ENCODE peak calls at places on chromosomes 11 and 22, in nine cellular contexts. Z is A549, R is adrenal gland, E is heart left ventricle, K is Peyer's patch, P is body of pancreas, X is H1, S is IMR-90, Q is stomach. D is an unnamed sample.
A peak's percentile ranks its signal among the peaks of the same experiment; 100 is the strongest.

GRCh38 chr11:134034496-134035381 is 34.1 kb upstream of the JAM3 start:
- DNase-seq in R (peak; percentile 75), K (no peak), Q (peak; percentile 84), P (peak; percentile 95), X (no peak), E (peak; percentile 67), Z (no peak), S (no peak), D (no peak)

GRCh38 chr11:9802291-9802861 is 138.5 kb downstream of the SWAP70 start:
- DNase-seq in K (no peak), P (no peak), E (no peak), Q (no peak), S (peak; percentile 91), R (no peak), X (no peak), Z (no peak), D (no peak)

GRCh38 chr11:129440028-129440630 is 64.5 kb downstream of the BARX2 start:
- DNase-seq in K (no peak), X (peak; percentile 39), E (no peak), Z (peak; percentile 17), Q (no peak), S (no peak), P (peak; percentile 76), R (no peak), D (no peak)

GRCh38 chr22:25534724-25535123 is 29.8 kb upstream of the GRK3 start:
- DNase-seq in Z (no peak), X (no peak), K (no peak), P (no peak), R (no peak), S (no peak), E (no peak), Q (no peak), D (no peak)

GRCh38 chr11:27532652-27533325 is 26.2 kb upstream of the LIN7C start:
- DNase-seq in X (no peak), E (no peak), Q (no peak), P (no peak), Z (no peak), K (no peak), R (no peak), S (peak; percentile 9), D (no peak)

GRCh38 chr22:42645938-42646568 is 3.1 kb downstream of the CYB5R3 start:
- DNase-seq in S (no peak), Z (no peak), K (peak; percentile 65), E (no peak), X (no peak), Q (peak; percentile 70), R (peak; percentile 37), P (peak; percentile 54), D (no peak)

GRCh38 chr22:41563051-41563711 is 2.4 kb downstream of the CSDC2 start:
- DNase-seq in P (peak; percentile 47), Q (no peak), R (peak; percentile 84), E (peak; percentile 65), Z (peak; percentile 53), K (no peak), S (peak; percentile 85), X (no peak), D (no peak)

GRCh38 chr11:88849368-88849767 is 216.4 kb downstream of the GRM5 start:
- DNase-seq in X (no peak), R (no peak), S (peak; percentile 68), Z (no peak), Q (no peak), P (no peak), K (no peak), E (no peak), D (no peak)

GRCh38 chr11:96197221-96197620 is 145.8 kb downstream of the MAML2 start:
- DNase-seq in X (no peak), K (no peak), Q (no peak), S (no peak), E (no peak), P (no peak), Z (no peak), R (no peak), D (no peak)

GRCh38 chr11:72741429-72741833 is 10.8 kb downstream of the ARAP1 start:
- DNase-seq in E (peak; percentile 65), R (no peak), X (no peak), Z (no peak), Q (no peak), P (no peak), K (peak; percentile 69), S (no peak), D (no peak)

GRCh38 chr22:17797721-17798559 is 23.7 kb upstream of the BID start:
- DNase-seq in Q (no peak), X (no peak), K (no peak), Z (no peak), S (no peak), P (no peak), E (no peak), R (no peak), D (no peak)

GRCh38 chr11:19919050-19919561 is 206.5 kb downstream of the NAV2 start:
- DNase-seq in R (peak; percentile 31), P (peak; percentile 89), X (no peak), Z (peak; percentile 82), Q (peak; percentile 65), K (no peak), S (peak; percentile 98), E (peak; percentile 61), D (no peak)

GRCh38 chr22:46023558-46023981 is 46.6 kb upstream of the WNT7B start:
- DNase-seq in Z (no peak), X (no peak), S (peak; percentile 92), P (peak; percentile 9), K (peak; percentile 43), Q (no peak), E (peak; percentile 20), R (no peak), D (peak; percentile 71)

GRCh38 chr22:20957691-20958440 is 9.2 kb upstream of the AIFM3 start:
- DNase-seq in P (peak; percentile 51), Q (peak; percentile 33), X (no peak), R (no peak), K (peak; percentile 73), E (peak; percentile 52), Z (peak; percentile 80), S (no peak), D (peak; percentile 67)

GRCh38 chr11:113393501-113393985 is 6.0 kb downstream of the ANKK1 start:
- DNase-seq in P (no peak), X (no peak), K (no peak), Z (no peak), E (no peak), R (no peak), S (no peak), Q (no peak), D (no peak)

GRCh38 chr11:11584446-11584810 is 37.4 kb downstream of the GALNT18 start:
- DNase-seq in Q (no peak), K (no peak), X (no peak), S (peak; percentile 97), Z (peak; percentile 80), P (no peak), E (no peak), R (no peak), D (no peak)

GRCh38 chr11:83549984-83550667 is 264.0 kb upstream of the CCDC90B start:
- DNase-seq in K (no peak), Q (no peak), S (no peak), P (no peak), E (no peak), X (no peak), R (no peak), Z (no peak), D (no peak)

GRCh38 chr11:58832246-58832645 is 12.3 kb downstream of the GLYATL2 start:
- DNase-seq in P (no peak), E (no peak), X (no peak), Q (no peak), Z (no peak), S (no peak), R (no peak), K (no peak), D (no peak)

GRCh38 chr11:58830693-58831301 is 13.7 kb downstream of the GLYATL2 start:
- DNase-seq in S (no peak), X (no peak), R (no peak), K (no peak), E (no peak), Q (no peak), Z (no peak), P (no peak), D (no peak)

DNA sequence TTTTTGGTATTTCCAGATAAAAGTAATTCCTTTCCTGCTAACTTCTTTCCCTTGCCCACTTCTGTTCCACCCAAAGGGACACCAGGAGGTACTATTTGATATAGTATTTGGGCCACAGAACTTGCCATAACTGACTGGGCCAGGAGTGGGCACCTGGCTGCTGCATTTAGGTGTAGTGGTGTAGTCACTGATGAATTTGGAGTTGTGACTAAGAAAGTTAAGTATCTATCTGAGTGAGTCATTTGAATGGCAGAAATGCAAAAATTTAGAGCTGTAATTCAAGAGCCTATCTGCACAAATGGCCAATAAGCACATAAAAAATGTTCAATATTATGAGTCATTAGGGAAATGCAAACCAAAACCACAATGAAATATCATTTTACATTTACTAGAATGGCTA is 14.8 kb downstream of the GLYATL2 start:
- DNase-seq in Z (no peak), S (peak; percentile 78), Q (no peak), K (no peak), P (no peak), E (no peak), X (no peak), R (no peak), D (no peak)
- TF ChIP-seq CTCF in Z (no peak), S (no peak), Q (no peak), K (no peak), P (no peak), E (no peak), X (no peak), R (no peak), D (no peak)

GRCh38 chr11:1562469-1563148 is 9.5 kb downstream of the DUSP8 start:
- DNase-seq in R (no peak), S (no peak), Q (no peak), X (no peak), Z (no peak), P (no peak), K (no peak), E (no peak), D (no peak)
- TF ChIP-seq POLR2A in R (no peak), S (no peak), Q (no peak), X (no peak), Z (no peak), P (no peak), K (no peak), E (no peak), D (no peak)

GRCh38 chr11:8263109-8263768 is 439 bp downstream of the LMO1 start:
- DNase-seq in E (no peak), K (peak; percentile 30), X (no peak), Z (no peak), S (no peak), P (peak; percentile 13), Q (no peak), R (no peak), D (peak; percentile 58)
- TF ChIP-seq CTCF in E (no peak), K (no peak), X (no peak), Z (no peak), S (no peak), P (no peak), Q (no peak), R (no peak), D (no peak)

DNA sequence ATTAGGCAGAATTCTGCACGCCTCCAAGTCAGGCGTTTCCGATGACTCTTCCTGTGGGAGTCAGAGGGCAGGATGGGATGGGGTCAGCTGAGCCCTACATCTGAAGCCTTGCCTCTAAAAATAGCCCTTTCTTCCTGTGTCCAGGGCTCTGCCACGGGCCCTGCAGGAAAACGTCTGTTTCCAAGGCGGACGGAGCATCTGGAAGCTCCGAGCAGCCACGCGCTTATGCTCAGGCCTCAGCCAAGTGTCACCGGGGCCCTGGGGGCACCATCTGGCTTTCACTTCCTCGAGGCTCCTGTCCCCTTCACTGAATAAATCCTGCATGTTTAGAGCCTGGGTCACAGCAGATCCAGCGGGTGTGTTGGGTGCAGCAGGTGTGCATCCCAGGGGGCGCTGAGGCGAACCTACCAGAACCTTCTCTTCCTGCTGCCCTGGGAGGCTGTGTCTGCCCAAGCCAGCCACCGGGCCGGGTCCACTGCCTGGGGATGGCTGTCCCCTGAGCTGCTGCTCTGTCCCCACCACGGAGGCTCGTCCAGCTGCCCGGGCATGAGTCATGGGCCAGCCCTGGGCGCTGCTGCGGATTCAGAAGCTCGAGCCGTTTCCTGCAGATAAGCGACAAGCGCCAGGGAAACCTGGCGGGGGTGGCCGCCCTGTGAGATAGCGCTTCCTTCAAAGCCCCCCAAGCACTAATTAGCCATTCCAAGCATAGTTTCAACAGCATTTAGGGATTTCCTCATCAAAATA is 32.0 kb upstream of the LINC01488 start:
- DNase-seq in Q (peak; percentile 69), P (peak; percentile 47), R (peak; percentile 62), K (peak; percentile 55), S (peak; percentile 47), Z (no peak), E (peak; percentile 88), X (no peak), D (no peak)
- TF ChIP-seq POLR2A in Q (no peak), P (no peak), R (no peak), K (no peak), S (no peak), Z (no peak), E (no peak), X (no peak), D (no peak)